ENCODE peak calls at places on chromosomes 12 and 14, in seven cellular contexts. B, E, Q, I, F, Z and J are unnamed samples.

GRCh38 chr12:115404761-115405470 is 720.9 kb upstream of the TBX3 start:
- DNase-seq in B (no peak), Z (no peak), F (peak; percentile 18), I (no peak), Q (no peak), E (no peak), J (no peak)

GRCh38 chr12:78820946-78821345 is 43.6 kb upstream of the SYT1 start:
- DNase-seq in B (no peak), Z (no peak), E (no peak), Q (no peak), I (no peak), F (no peak), J (no peak)

GRCh38 chr14:65485516-65485915 is 73.0 kb downstream of the FUT8 start:
- DNase-seq in Q (no peak), Z (no peak), E (no peak), B (no peak), I (no peak), F (no peak), J (no peak)

GRCh38 chr14:60161176-60162107 is 3.8 kb downstream of the DHRS7 start:
- DNase-seq in Z (no peak), F (no peak), Q (no peak), E (no peak), I (no peak), B (no peak), J (no peak)

GRCh38 chr12:100332852-100333251 is 24.0 kb upstream of the SLC17A8 start:
- DNase-seq in B (no peak), F (no peak), I (no peak), E (no peak), Z (no peak), Q (no peak), J (no peak)

GRCh38 chr12:13941258-13942249 is 39.8 kb downstream of the GRIN2B start:
- DNase-seq in F (peak; percentile 95), I (no peak), E (peak; percentile 73), Q (no peak), B (no peak), Z (peak; percentile 14), J (no peak)

GRCh38 chr12:80821513-80822000 is 104.8 kb downstream of the MYF5 start:
- DNase-seq in B (no peak), I (no peak), Z (no peak), E (peak; percentile 66), Q (no peak), F (no peak), J (no peak)

GRCh38 chr12:105477873-105478272 is 147.4 kb downstream of the C12orf75 start:
- DNase-seq in B (no peak), Z (no peak), E (no peak), F (no peak), I (no peak), Q (no peak), J (no peak)

GRCh38 chr12:30753233-30753632 is 1.5 kb downstream of the CAPRIN2 start:
- DNase-seq in Q (no peak), F (peak; percentile 22), B (no peak), E (peak; percentile 69), Z (peak; percentile 10), I (no peak), J (no peak)

GRCh38 chr14:91059576-91060471 is 617 bp downstream of the RPS6KA5 start:
- DNase-seq in Q (peak; percentile 39), Z (peak; percentile 58), I (peak; percentile 52), B (peak; percentile 90), E (peak; percentile 74), F (peak; percentile 39), J (peak; percentile 60)

GRCh38 chr12:64679487-64679983 is 69.2 kb downstream of the RASSF3 start:
- DNase-seq in Q (no peak), I (peak; percentile 33), E (no peak), F (peak; percentile 99), B (no peak), Z (no peak), J (peak; percentile 82)

GRCh38 chr14:56659964-56660551 is 80.5 kb downstream of the TMEM260 start:
- DNase-seq in Q (no peak), I (no peak), Z (peak; percentile 15), F (peak; percentile 38), E (no peak), B (no peak), J (no peak)

GRCh38 chr14:80313806-80314205 is 102.5 kb upstream of the DIO2 start:
- DNase-seq in Q (no peak), E (no peak), F (no peak), B (no peak), I (no peak), Z (no peak), J (no peak)